ENCODE peak calls at places on chromosomes 6 and 20, in seven cellular contexts. S is A549, C is K562, L is SK-N-SH, Z is GM23338, U is HCT116, G is GM12878. J is an unnamed sample. For H3K4me1, the result is how much of the 10 kb centered on the place peaks cover.

GRCh38 chr6:2751871-2752270 is 1.1 kb upstream of the MYLK4 start:
- DNase-seq in C (peak), G (no peak), S (no peak), Z (no peak), U (no peak), L (peak), J (no peak)

GRCh38 chr20:1335961-1336698 is 7.2 kb upstream of the SDCBP2 start:
- DNase-seq in G (no peak), L (no peak), U (no peak), S (no peak), Z (no peak), C (no peak), J (no peak)

GRCh38 chr6:3887150-3887700 is 38.1 kb downstream of the FAM50B start:
- DNase-seq in G (peak), L (no peak), U (no peak), Z (peak), S (peak), C (no peak), J (no peak)

GRCh38 chr6:101088594-101088993 is 207.5 kb upstream of the ASCC3 start:
- DNase-seq in U (no peak), L (peak), Z (no peak), G (no peak), C (no peak), S (no peak), J (no peak)

GRCh38 chr6:47343631-47344421 is 34.1 kb upstream of the TNFRSF21 start:
- DNase-seq in G (no peak), L (no peak), U (no peak), Z (no peak), C (no peak), S (no peak), J (no peak)

GRCh38 chr6:7823552-7823951 is 87.0 kb downstream of the TXNDC5 start:
- DNase-seq in U (no peak), G (no peak), S (no peak), C (no peak), L (no peak), Z (no peak), J (no peak)

GRCh38 chr20:48986899-48987298 is 59.2 kb upstream of the CSE1L start:
- DNase-seq in C (no peak), L (peak), G (no peak), U (no peak), Z (no peak), S (peak), J (no peak)

GRCh38 chr20:10523438-10523837 is 88.3 kb downstream of the SLX4IP start:
- DNase-seq in G (no peak), S (no peak), C (no peak), U (no peak), L (no peak), Z (no peak), J (no peak)

GRCh38 chr6:37038297-37039198 is 33.1 kb downstream of the FGD2 start:
- DNase-seq in C (peak), S (no peak), Z (no peak), U (no peak), G (no peak), L (peak), J (no peak)

GRCh38 chr6:158774734-158775449 is 44.3 kb downstream of the EZR start:
- DNase-seq in G (no peak), C (no peak), L (no peak), Z (no peak), U (no peak), S (no peak), J (no peak)

GRCh38 chr6:11575408-11576033 is 38.0 kb downstream of the TMEM170B start:
- DNase-seq in L (peak), C (peak), Z (peak), S (peak), G (peak), U (peak), J (peak)

GRCh38 chr6:11975353-11975977 is 36.6 kb upstream of the HIVEP1 start:
- DNase-seq in U (no peak), Z (no peak), G (peak), S (no peak), L (no peak), C (peak), J (no peak)

GRCh38 chr20:22579119-22579427 is 5.3 kb downstream of the FOXA2 start:
- DNase-seq in G (no peak), L (no peak), Z (peak), S (no peak), U (no peak), C (no peak), J (no peak)

GRCh38 chr6:134866563-134866962 is 83.3 kb downstream of the ALDH8A1 start:
- DNase-seq in S (no peak), U (no peak), G (no peak), L (no peak), Z (no peak), C (no peak), J (no peak)

GRCh38 chr20:36836591-36837329 is 39.2 kb upstream of the TLDC2 start:
- DNase-seq in U (peak), Z (peak), S (peak), C (peak), G (no peak), L (peak), J (peak)

GRCh38 chr20:62122659-62123449 is 579 bp downstream of the LSM14B start:
- DNase-seq in U (no peak), G (no peak), S (no peak), C (peak), Z (peak), L (peak), J (no peak)

GRCh38 chr20:24603454-24603853 is 134.0 kb downstream of the SYNDIG1 start:
- DNase-seq in L (no peak), U (no peak), G (no peak), C (no peak), Z (no peak), S (no peak), J (no peak)

GRCh38 chr6:128601060-128601459 is 80.7 kb upstream of the PTPRK start:
- DNase-seq in Z (no peak), S (no peak), L (no peak), U (no peak), C (no peak), G (no peak), J (no peak)

GRCh38 chr6:169487579-169488205 is 214.1 kb downstream of the WDR27 start:
- DNase-seq in L (no peak), G (no peak), C (no peak), U (no peak), S (no peak), Z (no peak), J (no peak)

GRCh38 chr6:142395768-142396231 is 94.0 kb downstream of the ADGRG6 start:
- DNase-seq in L (no peak), G (peak), U (no peak), Z (no peak), S (no peak), C (no peak), J (no peak)

GRCh38 chr6:38427492-38428210 is 212.1 kb downstream of the BTBD9 start:
- DNase-seq in U (no peak), L (no peak), Z (peak), C (no peak), S (no peak), G (peak), J (no peak)

GRCh38 chr6:113047148-113047547 is 700.0 kb downstream of the RFPL4B start:
- DNase-seq in G (no peak), C (no peak), S (peak), U (no peak), Z (no peak), L (no peak), J (no peak)

GRCh38 chr6:147434508-147434907 is 74.0 kb upstream of the SAMD5 start:
- DNase-seq in U (no peak), Z (no peak), C (no peak), G (no peak), S (no peak), L (no peak), J (no peak)
- TF ChIP-seq REST in U (no peak), Z (no peak), C (no peak), G (no peak), S (no peak), L (no peak), J (no peak)

DNA sequence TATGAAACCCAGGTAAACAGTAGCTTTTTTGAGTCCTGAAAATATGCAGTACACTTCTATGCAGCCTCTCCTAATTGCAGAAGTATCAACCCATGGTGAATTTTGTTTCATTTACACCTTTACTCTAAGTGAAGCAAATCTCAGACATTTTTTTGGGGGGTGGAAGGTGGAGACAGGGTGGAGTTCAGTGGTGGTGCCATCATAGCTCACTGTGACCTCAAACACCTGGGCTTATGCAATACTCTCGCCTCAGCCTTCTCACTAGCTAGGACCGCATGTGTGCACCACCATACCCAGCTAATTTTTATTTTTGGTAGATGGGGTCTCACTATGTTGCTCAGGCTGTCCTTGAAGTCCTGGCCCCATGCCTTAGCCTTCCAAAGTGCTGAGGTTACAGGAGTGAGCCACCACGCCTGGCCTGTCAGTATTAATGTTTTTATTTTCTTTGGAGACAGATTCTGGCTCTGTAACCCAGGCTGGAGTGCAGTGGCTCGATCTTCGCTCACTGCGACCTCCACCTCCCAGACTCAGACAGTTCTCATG is 80.3 kb downstream of the JARID2 start:
- DNase-seq in G (no peak), Z (no peak), S (no peak), L (no peak), U (no peak), C (no peak), J (no peak)
- H3K4me1 ChIP-seq in G (half or more), Z (half or more), S (half or more), L (under half), U (half or more), C (under half), J (under half)

GRCh38 chr20:3694864-3695263 is 13.1 kb upstream of the ADAM33 start:
- DNase-seq in S (no peak), G (no peak), Z (no peak), L (no peak), C (no peak), U (no peak), J (no peak)
- TF ChIP-seq REST in S (no peak), G (no peak), Z (no peak), L (no peak), C (no peak), U (no peak), J (no peak)

GRCh38 chr6:17902953-17903352 is 84.5 kb downstream of the KIF13A start:
- DNase-seq in L (no peak), G (no peak), S (no peak), C (no peak), Z (no peak), U (no peak), J (no peak)
- H3K4me1 ChIP-seq in L (under half), G (under half), S (under half), C (under half), Z (under half), U (under half), J (under half)

DNA sequence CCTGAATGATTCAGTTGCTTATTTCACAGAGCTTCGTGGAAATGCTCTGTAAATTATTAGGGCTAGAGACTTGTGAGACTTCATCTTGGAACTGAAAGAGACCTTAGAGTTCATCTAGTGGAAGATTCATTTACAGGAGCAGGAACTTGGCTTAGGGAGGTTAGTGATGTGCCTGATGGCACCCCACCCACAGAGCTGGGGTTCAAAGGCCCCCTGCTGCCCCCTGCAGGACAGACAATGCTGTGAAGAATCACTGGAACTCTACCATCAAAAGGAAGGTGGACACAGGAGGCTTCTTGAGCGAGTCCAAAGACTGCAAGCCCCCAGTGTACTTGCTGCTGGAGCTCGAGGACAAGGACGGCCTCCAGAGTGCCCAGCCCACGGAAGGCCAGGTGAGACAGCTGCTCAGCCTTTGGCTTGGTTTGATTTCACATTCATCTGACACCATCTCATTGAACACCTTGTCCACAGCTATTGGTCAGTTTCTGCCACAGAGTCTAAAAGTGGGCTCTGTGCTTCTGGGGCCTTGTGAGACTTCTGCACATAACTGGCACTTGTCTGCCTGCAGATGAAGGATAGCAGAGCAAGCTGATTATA is 25.1 kb downstream of the MYBL2 start:
- DNase-seq in C (peak), G (no peak), L (peak), U (peak), Z (peak), S (peak), J (peak)
- TF ChIP-seq REST in C (no peak), G (no peak), L (no peak), U (no peak), Z (no peak), S (no peak), J (no peak)

GRCh38 chr20:57618766-57619052 is 1.5 kb downstream of the ZBP1 start:
- DNase-seq in L (no peak), S (no peak), U (no peak), G (no peak), Z (no peak), C (no peak), J (no peak)
- H3K4me1 ChIP-seq in L (under half), S (under half), U (under half), G (under half), Z (under half), C (under half), J (under half)

J was measured in Panc1.